ENCODE peak calls at places on chromosomes 1 and 21, in seven cellular contexts. K is K562, A is HCT116, U is HepG2, N is SK-N-SH, X is H1, Z is GM12878. L is an unnamed sample.

GRCh38 chr1:77888429-77889239 is at the start of gene NEXN:
- DNase-seq in K (peak), A (no peak), U (peak), N (peak), X (peak), Z (no peak), L (peak)

GRCh38 chr1:225973158-225973557 is 26.0 kb downstream of the SDE2 start:
- DNase-seq in K (peak), A (no peak), U (no peak), N (no peak), X (no peak), Z (no peak), L (no peak)

GRCh38 chr1:227935826-227936225 is 11.9 kb downstream of the WNT9A start:
- DNase-seq in K (no peak), A (no peak), U (no peak), N (no peak), X (no peak), Z (no peak), L (no peak)

GRCh38 chr1:213979751-213980605 is 7.8 kb upstream of the PROX1 start:
- DNase-seq in K (no peak), A (no peak), U (no peak), N (no peak), X (peak), Z (no peak), L (no peak)

GRCh38 chr1:12549460-12550349 is 68.3 kb downstream of the DHRS3 start:
- DNase-seq in K (peak), A (peak), U (peak), N (no peak), X (no peak), Z (no peak), L (no peak)

GRCh38 chr1:16944038-16944437 is 22.3 kb downstream of the CROCC start:
- DNase-seq in K (no peak), A (no peak), U (no peak), N (no peak), X (no peak), Z (no peak), L (no peak)

GRCh38 chr1:113405573-113405972 is 15.3 kb downstream of the MAGI3 start:
- DNase-seq in K (no peak), A (no peak), U (peak), N (no peak), X (no peak), Z (no peak), L (no peak)

GRCh38 chr1:91166106-91166712 is 144.4 kb upstream of the ZNF644 start:
- DNase-seq in K (peak), A (peak), U (peak), N (peak), X (no peak), Z (no peak), L (peak)

GRCh38 chr1:230308821-230309220 is 117.3 kb downstream of the PGBD5 start:
- DNase-seq in K (no peak), A (no peak), U (no peak), N (no peak), X (no peak), Z (no peak), L (no peak)

GRCh38 chr1:170664828-170665617 is 1.1 kb downstream of the PRRX1 start:
- DNase-seq in K (no peak), A (no peak), U (no peak), N (peak), X (no peak), Z (no peak), L (no peak)

GRCh38 chr1:244163131-244163530 is 112.0 kb downstream of the ZBTB18 start:
- DNase-seq in K (no peak), A (no peak), U (no peak), N (no peak), X (no peak), Z (no peak), L (no peak)

GRCh38 chr21:28675265-28676041 is 317.2 kb downstream of the LTN1 start:
- DNase-seq in K (no peak), A (no peak), U (no peak), N (no peak), X (no peak), Z (no peak), L (no peak)

GRCh38 chr1:93352376-93352775 is 6.7 kb downstream of the DR1 start:
- DNase-seq in K (no peak), A (no peak), U (no peak), N (no peak), X (no peak), Z (no peak), L (no peak)

GRCh38 chr1:36342426-36343185 is 19.2 kb upstream of the EVA1B start:
- DNase-seq in K (peak), A (no peak), U (no peak), N (peak), X (peak), Z (no peak), L (no peak)

GRCh38 chr1:70041317-70042045 is 163.9 kb downstream of the LRRC40 start:
- DNase-seq in K (peak), A (no peak), U (no peak), N (no peak), X (no peak), Z (no peak), L (no peak)

GRCh38 chr1:79738101-79738500 is 731.6 kb upstream of the ADGRL4 start:
- DNase-seq in K (no peak), A (no peak), U (no peak), N (no peak), X (no peak), Z (no peak), L (no peak)

GRCh38 chr1:32071758-32072621 is 749 bp upstream of the TMEM39B start:
- DNase-seq in K (no peak), A (no peak), U (peak), N (no peak), X (no peak), Z (no peak), L (no peak)

GRCh38 chr1:17183388-17184160 is 21.4 kb upstream of the PADI1 start:
- DNase-seq in K (no peak), A (no peak), U (no peak), N (no peak), X (peak), Z (no peak), L (no peak)

GRCh38 chr1:178541396-178541795 is 28.5 kb downstream of the TEX35 start:
- DNase-seq in K (no peak), A (no peak), U (no peak), N (no peak), X (no peak), Z (no peak), L (no peak)

GRCh38 chr1:6111571-6111970 is 65.9 kb downstream of the KCNAB2 start:
- DNase-seq in K (no peak), A (no peak), U (no peak), N (peak), X (no peak), Z (no peak), L (no peak)

GRCh38 chr1:221437924-221438323 is 304.0 kb downstream of the DUSP10 start:
- DNase-seq in K (no peak), A (peak), U (no peak), N (no peak), X (no peak), Z (no peak), L (no peak)

GRCh38 chr1:153684892-153685291 is 6.4 kb downstream of the NPR1 start:
- DNase-seq in K (no peak), A (no peak), U (no peak), N (no peak), X (no peak), Z (no peak), L (no peak)

GRCh38 chr1:152398812-152399698 is 15.0 kb downstream of the CRNN start:
- DNase-seq in K (no peak), A (peak), U (peak), N (no peak), X (no peak), Z (no peak), L (peak)

GRCh38 chr1:25871086-25871703 is 4.3 kb downstream of the PAQR7 start:
- DNase-seq in K (peak), A (no peak), U (peak), N (no peak), X (no peak), Z (no peak), L (no peak)

GRCh38 chr1:166489670-166490436 is 323.1 kb upstream of the FAM78B start:
- DNase-seq in K (peak), A (peak), U (peak), N (no peak), X (no peak), Z (peak), L (no peak)

GRCh38 chr1:202861420-202862121 is 27.4 kb downstream of the RABIF start:
- DNase-seq in K (peak), A (peak), U (peak), N (peak), X (peak), Z (no peak), L (peak)

GRCh38 chr1:54978528-54979326 is 1.7 kb upstream of the TMEM61 start:
- DNase-seq in K (no peak), A (no peak), U (no peak), N (no peak), X (no peak), Z (no peak), L (no peak)

GRCh38 chr1:34070201-34070836 is 94.7 kb downstream of the CSMD2 start:
- DNase-seq in K (no peak), A (no peak), U (no peak), N (no peak), X (no peak), Z (no peak), L (no peak)

GRCh38 chr1:52970149-52970548 is 43.1 kb downstream of the SCP2 start:
- DNase-seq in K (no peak), A (no peak), U (peak), N (peak), X (no peak), Z (no peak), L (no peak)

GRCh38 chr1:26524181-26524580 is 5.4 kb upstream of the RPS6KA1 start:
- DNase-seq in K (no peak), A (no peak), U (no peak), N (peak), X (no peak), Z (no peak), L (no peak)

GRCh38 chr21:17796503-17796902 is 22.7 kb downstream of the C21orf91 start:
- DNase-seq in K (no peak), A (no peak), U (peak), N (no peak), X (no peak), Z (no peak), L (no peak)

GRCh38 chr1:48552420-48552819 is 80.4 kb upstream of the SPATA6 start:
- DNase-seq in K (no peak), A (peak), U (peak), N (no peak), X (peak), Z (no peak), L (peak)

GRCh38 chr1:1799716-1800115 is 21.4 kb upstream of the NADK start:
- DNase-seq in K (no peak), A (no peak), U (no peak), N (no peak), X (no peak), Z (peak), L (no peak)

GRCh38 chr1:26468911-26469310 is 3.3 kb upstream of the HMGN2 start:
- DNase-seq in K (no peak), A (no peak), U (no peak), N (no peak), X (no peak), Z (no peak), L (no peak)

GRCh38 chr1:154221815-154222081 is 993 bp downstream of the UBAP2L start:
- DNase-seq in K (no peak), A (no peak), U (peak), N (no peak), X (no peak), Z (no peak), L (no peak)

GRCh38 chr1:109618614-109619404 is 607 bp downstream of the GNAT2 start:
- DNase-seq in K (no peak), A (no peak), U (peak), N (no peak), X (no peak), Z (no peak), L (no peak)

GRCh38 chr1:109617291-109617801 is 2.1 kb downstream of the GNAT2 start:
- DNase-seq in K (no peak), A (peak), U (peak), N (peak), X (no peak), Z (no peak), L (peak)

GRCh38 chr1:109613396-109614147 is 5.8 kb downstream of the GNAT2 start:
- DNase-seq in K (no peak), A (no peak), U (no peak), N (no peak), X (no peak), Z (no peak), L (no peak)

GRCh38 chr1:109619405-109619654 is at the start of gene GNAT2:
- DNase-seq in K (no peak), A (no peak), U (no peak), N (no peak), X (no peak), Z (no peak), L (no peak)

DNA sequence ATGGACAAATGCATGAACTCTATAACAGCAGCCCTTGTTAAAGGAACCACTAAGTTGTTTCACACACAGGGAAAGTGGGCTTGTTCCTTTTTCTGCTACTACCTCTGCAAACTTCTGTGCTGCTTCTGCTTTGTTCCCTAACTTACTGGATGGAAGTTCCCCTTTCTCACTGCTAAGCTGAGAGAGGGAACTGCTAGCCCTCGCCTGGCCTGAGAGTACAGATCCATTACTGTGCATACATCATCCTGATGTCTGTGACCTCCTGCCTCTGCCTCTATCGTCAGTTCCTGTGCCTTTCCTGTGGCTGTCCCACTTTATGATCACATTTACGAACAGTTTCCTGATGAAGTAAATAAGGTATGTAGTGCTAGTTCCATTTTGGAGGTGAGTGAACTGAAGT is 3.5 kb downstream of the GNAT2 start:
- DNase-seq in K (no peak), A (no peak), U (no peak), N (no peak), X (no peak), Z (no peak), L (no peak)
- TF ChIP-seq YY1 in K (no peak), A (no peak), U (no peak), N (no peak), X (no peak), Z (no peak), L (no peak)

DNA sequence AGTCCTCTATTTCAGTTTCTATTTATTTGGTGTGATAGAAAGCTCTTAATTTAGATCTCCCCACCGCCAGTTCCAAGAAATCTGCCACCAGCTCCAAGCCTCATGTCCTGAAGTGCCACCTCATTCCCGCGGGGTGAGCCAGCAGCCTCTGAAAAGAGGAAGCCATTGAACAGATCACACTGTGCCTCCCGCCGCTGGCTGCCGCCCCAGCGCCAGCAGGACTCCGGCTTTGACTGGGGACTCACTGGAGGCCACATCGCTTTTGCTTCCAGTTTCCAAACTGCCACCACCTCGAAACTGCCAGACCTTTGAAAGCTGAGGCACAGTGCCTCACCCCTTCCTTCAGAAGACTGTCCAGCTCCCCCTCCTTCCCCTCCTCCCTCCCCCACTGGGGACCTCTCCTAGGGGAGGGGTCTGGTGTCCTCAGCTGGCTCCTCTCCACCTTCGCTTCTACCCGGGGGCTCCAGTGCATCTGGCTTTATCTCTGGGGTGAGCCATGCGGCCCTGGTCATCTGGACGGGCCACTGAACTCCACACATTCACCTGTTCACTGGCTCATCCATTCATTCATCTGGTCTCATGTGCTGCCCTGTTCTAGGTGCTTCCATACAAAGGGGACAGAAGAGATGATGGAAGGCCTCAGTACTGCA is 59.0 kb downstream of the VPS26C start:
- DNase-seq in K (peak), A (no peak), U (peak), N (peak), X (no peak), Z (peak), L (no peak)
- TF ChIP-seq YY1 in K (peak), A (no peak), U (peak), N (no peak), X (no peak), Z (peak), L (no peak)

GRCh38 chr1:157984469-157984868 is 9.0 kb upstream of the KIRREL1 start:
- DNase-seq in K (no peak), A (no peak), U (no peak), N (no peak), X (no peak), Z (no peak), L (no peak)

GRCh38 chr1:157975216-157975615 is 18.2 kb upstream of the KIRREL1 start:
- DNase-seq in K (no peak), A (no peak), U (no peak), N (no peak), X (no peak), Z (no peak), L (no peak)

GRCh38 chr1:157982111-157982510 is 11.3 kb upstream of the KIRREL1 start:
- DNase-seq in K (no peak), A (no peak), U (no peak), N (no peak), X (no peak), Z (no peak), L (no peak)

GRCh38 chr1:157983787-157984186 is 9.7 kb upstream of the KIRREL1 start:
- DNase-seq in K (no peak), A (no peak), U (no peak), N (no peak), X (no peak), Z (no peak), L (no peak)

GRCh38 chr1:157978547-157979403 is 14.7 kb upstream of the KIRREL1 start:
- DNase-seq in K (no peak), A (no peak), U (no peak), N (peak), X (peak), Z (no peak), L (no peak)
- TF ChIP-seq YY1 in K (no peak), A (no peak), U (no peak), N (no peak), X (no peak), Z (no peak), L (no peak)

GRCh38 chr1:245209658-245210415 is 55.1 kb downstream of the KIF26B start:
- DNase-seq in K (no peak), A (no peak), U (no peak), N (peak), X (no peak), Z (no peak), L (no peak)

GRCh38 chr1:245211035-245211749 is 56.4 kb downstream of the KIF26B start:
- DNase-seq in K (no peak), A (no peak), U (no peak), N (no peak), X (no peak), Z (no peak), L (no peak)

GRCh38 chr1:245213066-245213465 is 58.3 kb downstream of the KIF26B start:
- DNase-seq in K (no peak), A (no peak), U (no peak), N (no peak), X (no peak), Z (no peak), L (no peak)

GRCh38 chr1:245212221-245212710 is 57.5 kb downstream of the KIF26B start:
- DNase-seq in K (no peak), A (no peak), U (no peak), N (no peak), X (no peak), Z (no peak), L (no peak)

DNA sequence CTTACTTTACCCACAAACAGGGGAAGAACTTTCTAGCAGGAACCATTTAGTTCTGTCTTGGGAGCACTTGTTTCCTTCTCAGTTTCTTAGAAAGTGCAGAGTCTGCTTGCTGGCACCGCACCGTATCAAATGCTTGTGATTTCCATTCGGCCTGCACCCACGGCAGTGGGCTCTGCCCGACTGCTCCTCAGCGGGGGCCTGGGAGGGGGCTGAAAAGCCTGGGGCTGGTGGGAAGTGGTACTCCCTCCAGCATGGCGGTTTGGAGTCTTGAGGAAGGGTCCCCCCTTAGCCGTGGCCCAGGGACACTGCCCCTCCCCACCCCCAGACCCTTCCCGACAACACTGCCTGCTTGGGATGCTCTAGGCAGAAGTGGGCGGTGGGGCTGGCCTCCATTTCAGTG is 57.0 kb downstream of the KIF26B start:
- DNase-seq in K (no peak), A (no peak), U (no peak), N (no peak), X (no peak), Z (no peak), L (no peak)
- TF ChIP-seq YY1 in K (no peak), A (no peak), U (no peak), N (no peak), X (no peak), Z (no peak), L (no peak)